ENCODE peak calls at places on chromosomes 6 and 20, in seven cellular contexts. I, H, N, Z, Y, K and V are unnamed samples.

GRCh38 chr6:96520039-96520850 is 1.4 kb upstream of the UFL1 start:
- DNase-seq in N (no peak), K (no peak), I (no peak), Z (no peak), H (no peak), Y (no peak), V (no peak)

GRCh38 chr6:144935181-144935580 is 650.0 kb downstream of the UTRN start:
- DNase-seq in Z (no peak), K (no peak), I (no peak), Y (no peak), N (no peak), H (no peak), V (no peak)

GRCh38 chr20:5164645-5165399 is 38.0 kb downstream of the CDS2 start:
- DNase-seq in I (peak), Y (no peak), K (no peak), N (no peak), H (no peak), Z (no peak), V (no peak)

GRCh38 chr6:127880452-127880851 is 20.4 kb downstream of the THEMIS start:
- DNase-seq in Y (no peak), K (no peak), Z (no peak), H (no peak), N (no peak), I (no peak), V (no peak)

GRCh38 chr20:22248052-22248667 is 336.2 kb downstream of the FOXA2 start:
- DNase-seq in I (no peak), N (no peak), Y (no peak), Z (no peak), H (no peak), K (no peak), V (no peak)

GRCh38 chr6:145848555-145848954 is 34.0 kb upstream of the FBXO30 start:
- DNase-seq in Z (no peak), N (no peak), K (no peak), H (no peak), Y (no peak), I (peak), V (no peak)

GRCh38 chr6:1055015-1055921 is 256.6 kb upstream of the FOXQ1 start:
- DNase-seq in N (no peak), Y (no peak), Z (no peak), K (no peak), I (no peak), H (no peak), V (no peak)

GRCh38 chr20:7362601-7363000 is 577.7 kb downstream of the HAO1 start:
- DNase-seq in Z (no peak), Y (no peak), H (no peak), K (no peak), I (no peak), N (no peak), V (no peak)

GRCh38 chr6:71124340-71124739 is 164.3 kb upstream of the OGFRL1 start:
- DNase-seq in I (no peak), Z (no peak), K (no peak), N (no peak), Y (no peak), H (no peak), V (no peak)

GRCh38 chr6:27592481-27593199 is 119.7 kb upstream of the ZNF184 start:
- DNase-seq in Y (peak), N (peak), H (peak), Z (no peak), I (peak), K (no peak), V (peak)

GRCh38 chr6:124822118-124822746 is 140.0 kb upstream of the RNF217 start:
- DNase-seq in Y (no peak), Z (no peak), I (no peak), K (no peak), H (no peak), N (no peak), V (no peak)

GRCh38 chr6:17115251-17116089 is 13.6 kb downstream of the STMND1 start:
- DNase-seq in N (peak), H (no peak), I (no peak), Y (peak), Z (no peak), K (no peak), V (peak)